ENCODE peak calls at places on chromosome 17, in five cellular contexts. One of them, this sample, is unnamed.

GRCh38 chr17:82080789-82081464 is 15.3 kb upstream of the DUS1L start:
- DNase-seq in WTC11: no peak
- DNase-seq in HepG2: no peak
- DNase-seq in GM12878: no peak
- DNase-seq in K562: no peak
- DNase-seq in this sample: no peak

GRCh38 chr17:520447-521167 is 168.0 kb upstream of the RPH3AL start:
- DNase-seq in WTC11: no peak
- DNase-seq in HepG2: no peak
- DNase-seq in GM12878: no peak
- DNase-seq in K562: no peak
- DNase-seq in this sample: no peak

GRCh38 chr17:8892338-8892690 is 24.8 kb upstream of the PIK3R6 start:
- DNase-seq in WTC11: no peak
- DNase-seq in HepG2: no peak
- DNase-seq in GM12878: peak; percentile 92
- DNase-seq in K562: no peak
- DNase-seq in this sample: no peak

GRCh38 chr17:44607836-44608690 is 48.2 kb upstream of the MEIOC start:
- DNase-seq in WTC11: peak; percentile 71
- DNase-seq in HepG2: peak; percentile 20
- DNase-seq in GM12878: no peak
- DNase-seq in K562: no peak
- DNase-seq in this sample: no peak

GRCh38 chr17:53719229-53719628 is 103.5 kb upstream of the KIF2B start:
- DNase-seq in WTC11: no peak
- DNase-seq in HepG2: no peak
- DNase-seq in GM12878: no peak
- DNase-seq in K562: no peak
- DNase-seq in this sample: no peak

GRCh38 chr17:17904171-17905035 is 67.6 kb upstream of the SREBF1 start:
- DNase-seq in WTC11: no peak
- DNase-seq in HepG2: peak; percentile 23
- DNase-seq in GM12878: no peak
- DNase-seq in K562: no peak
- DNase-seq in this sample: no peak

GRCh38 chr17:66518677-66519076 is 216.3 kb downstream of the PRKCA start:
- DNase-seq in WTC11: no peak
- DNase-seq in HepG2: no peak
- DNase-seq in GM12878: no peak
- DNase-seq in K562: no peak
- DNase-seq in this sample: no peak

GRCh38 chr17:66682293-66682692 is 152.6 kb upstream of the CACNG5 start:
- DNase-seq in WTC11: no peak
- DNase-seq in HepG2: no peak
- DNase-seq in GM12878: no peak
- DNase-seq in K562: no peak
- DNase-seq in this sample: no peak

GRCh38 chr17:4834621-4835020 is 1.5 kb downstream of the MINK1 start:
- DNase-seq in WTC11: no peak
- DNase-seq in HepG2: no peak
- DNase-seq in GM12878: no peak
- DNase-seq in K562: no peak
- DNase-seq in this sample: no peak

GRCh38 chr17:45282683-45283644 is 21.1 kb upstream of the SPATA32 start:
- DNase-seq in WTC11: no peak
- DNase-seq in HepG2: no peak
- DNase-seq in GM12878: no peak
- DNase-seq in K562: no peak
- DNase-seq in this sample: no peak

GRCh38 chr17:42050360-42051012 is at the start of gene C17orf113:
- DNase-seq in WTC11: peak; percentile 75
- DNase-seq in HepG2: peak; percentile 51
- DNase-seq in GM12878: no peak
- DNase-seq in K562: peak; percentile 91
- DNase-seq in this sample: peak; percentile 61

GRCh38 chr17:2591040-2591640 is 2.3 kb upstream of the PAFAH1B1 start:
- DNase-seq in WTC11: no peak
- DNase-seq in HepG2: no peak
- DNase-seq in GM12878: no peak
- DNase-seq in K562: no peak
- DNase-seq in this sample: no peak

GRCh38 chr17:41919165-41919817 is 540 bp upstream of the ACLY start:
- DNase-seq in WTC11: peak; percentile 67
- DNase-seq in HepG2: peak; percentile 65
- DNase-seq in GM12878: peak; percentile 75
- DNase-seq in K562: peak; percentile 73
- DNase-seq in this sample: no peak

GRCh38 chr17:38559025-38559879 is 46.5 kb downstream of the SRCIN1 start:
- DNase-seq in WTC11: peak; percentile 98
- DNase-seq in HepG2: peak; percentile 86
- DNase-seq in GM12878: peak; percentile 47
- DNase-seq in K562: peak; percentile 96
- DNase-seq in this sample: peak; percentile 96

GRCh38 chr17:76003915-76004314 is 3.3 kb downstream of the CDK3 start:
- DNase-seq in WTC11: no peak
- DNase-seq in HepG2: no peak
- DNase-seq in GM12878: no peak
- DNase-seq in K562: no peak
- DNase-seq in this sample: no peak

GRCh38 chr17:22273308-22273707 is 581.0 kb downstream of the KCNJ18 start:
- DNase-seq in WTC11: no peak
- DNase-seq in HepG2: no peak
- DNase-seq in GM12878: no peak
- DNase-seq in K562: no peak
- DNase-seq in this sample: no peak

GRCh38 chr17:21081967-21082366 is 39.2 kb upstream of the USP22 start:
- DNase-seq in WTC11: no peak
- DNase-seq in HepG2: no peak
- DNase-seq in GM12878: no peak
- DNase-seq in K562: peak; percentile 29
- DNase-seq in this sample: peak; percentile 57

GRCh38 chr17:59004338-59005111 is 102.2 kb downstream of the TRIM37 start:
- DNase-seq in WTC11: peak; percentile 78
- DNase-seq in HepG2: peak; percentile 58
- DNase-seq in GM12878: peak; percentile 48
- DNase-seq in K562: peak; percentile 60
- DNase-seq in this sample: peak; percentile 70

GRCh38 chr17:59007995-59008394 is 98.7 kb downstream of the TRIM37 start:
- DNase-seq in WTC11: no peak
- DNase-seq in HepG2: no peak
- DNase-seq in GM12878: no peak
- DNase-seq in K562: no peak
- DNase-seq in this sample: no peak

GRCh38 chr17:59008737-59009136 is 97.9 kb downstream of the TRIM37 start:
- DNase-seq in WTC11: no peak
- DNase-seq in HepG2: no peak
- DNase-seq in GM12878: no peak
- DNase-seq in K562: no peak
- DNase-seq in this sample: no peak

DNA sequence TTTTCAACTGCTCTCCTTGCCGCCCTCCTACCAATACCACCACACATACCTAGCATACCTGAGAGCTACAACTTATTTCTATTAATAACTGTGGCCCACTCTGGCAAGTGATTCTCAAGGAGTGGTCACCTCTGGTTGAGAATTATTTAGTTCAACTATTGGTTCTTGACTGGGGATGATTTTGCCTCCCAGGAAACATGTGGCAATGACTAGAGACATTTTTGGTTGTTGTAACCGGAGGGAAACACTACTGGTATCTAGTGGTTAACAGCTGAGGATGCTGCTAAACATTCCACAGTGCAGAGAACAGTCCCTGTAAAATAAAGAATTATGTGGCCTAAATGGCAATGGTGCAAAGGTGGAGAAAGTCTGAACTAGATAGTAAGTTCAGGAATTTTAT is 96.7 kb downstream of the TRIM37 start:
- DNase-seq in WTC11: no peak
- DNase-seq in HepG2: no peak
- DNase-seq in GM12878: no peak
- DNase-seq in K562: no peak
- DNase-seq in this sample: no peak
- TF ChIP-seq ESRRA in WTC11: no peak
- TF ChIP-seq ESRRA in HepG2: no peak
- TF ChIP-seq ESRRA in GM12878: no peak
- TF ChIP-seq ESRRA in K562: no peak
- TF ChIP-seq ESRRA in this sample: no peak

DNA sequence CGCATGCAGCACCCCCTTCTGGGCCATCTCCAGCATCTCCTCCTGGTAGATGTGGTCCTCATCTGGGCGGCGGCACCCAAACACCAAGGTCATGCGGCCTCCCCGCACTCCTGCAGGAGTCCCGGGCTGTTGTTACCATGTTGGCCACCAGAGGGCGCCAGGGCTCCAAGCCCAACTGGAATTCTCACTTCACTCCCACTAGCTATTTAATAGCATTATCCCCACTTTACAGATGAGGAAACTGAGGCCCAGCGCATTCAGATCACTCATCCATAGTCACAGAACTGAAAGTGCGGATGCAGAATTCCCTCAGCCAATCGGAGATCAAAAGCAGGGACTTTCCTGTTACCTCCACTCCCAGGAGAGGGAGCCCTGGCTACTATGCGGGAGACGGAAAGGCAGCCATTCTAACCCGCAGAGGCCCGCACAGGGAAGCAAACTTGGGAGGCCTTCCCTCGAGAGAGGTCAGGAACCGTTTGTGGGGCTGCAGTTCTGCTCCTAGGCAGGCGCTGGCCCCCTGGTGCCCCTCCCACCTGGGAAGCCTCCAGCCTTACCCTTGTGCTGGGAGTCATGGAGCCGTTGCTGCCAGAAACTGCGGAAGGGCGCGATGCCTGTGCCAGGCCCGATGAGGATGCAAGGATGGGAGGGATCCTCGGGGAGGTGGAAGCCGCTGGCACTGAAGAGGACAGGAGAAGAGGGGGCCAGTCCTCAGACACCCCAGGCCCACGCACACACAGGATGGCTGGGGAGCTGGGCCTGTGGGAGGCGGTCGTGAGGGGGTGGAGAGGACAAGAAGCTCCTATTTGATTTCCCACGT is 40.1 kb downstream of the NOS2 start:
- DNase-seq in WTC11: peak; percentile 87
- DNase-seq in HepG2: peak; percentile 32
- DNase-seq in GM12878: no peak
- DNase-seq in K562: peak; percentile 69
- DNase-seq in this sample: peak; percentile 45
- TF ChIP-seq ESRRA in WTC11: no peak
- TF ChIP-seq ESRRA in HepG2: no peak
- TF ChIP-seq ESRRA in GM12878: no peak
- TF ChIP-seq ESRRA in K562: peak; percentile 81
- TF ChIP-seq ESRRA in this sample: no peak

GRCh38 chr17:51259574-51260236 is at the start of gene MBTD1:
- DNase-seq in WTC11: peak; percentile 94
- DNase-seq in HepG2: peak; percentile 98
- DNase-seq in GM12878: no peak
- DNase-seq in K562: peak; percentile 90
- DNase-seq in this sample: peak; percentile 99

GRCh38 chr17:51257150-51258081 is 2.4 kb downstream of the MBTD1 start:
- DNase-seq in WTC11: no peak
- DNase-seq in HepG2: no peak
- DNase-seq in GM12878: no peak
- DNase-seq in K562: no peak
- DNase-seq in this sample: no peak

GRCh38 chr17:51256101-51256500 is 3.7 kb downstream of the MBTD1 start:
- DNase-seq in WTC11: no peak
- DNase-seq in HepG2: peak; percentile 46
- DNase-seq in GM12878: no peak
- DNase-seq in K562: no peak
- DNase-seq in this sample: no peak

GRCh38 chr17:51258756-51259573 is 884 bp downstream of the MBTD1 start:
- DNase-seq in WTC11: peak; percentile 31
- DNase-seq in HepG2: peak; percentile 39
- DNase-seq in GM12878: no peak
- DNase-seq in K562: peak; percentile 41
- DNase-seq in this sample: peak; percentile 23

DNA sequence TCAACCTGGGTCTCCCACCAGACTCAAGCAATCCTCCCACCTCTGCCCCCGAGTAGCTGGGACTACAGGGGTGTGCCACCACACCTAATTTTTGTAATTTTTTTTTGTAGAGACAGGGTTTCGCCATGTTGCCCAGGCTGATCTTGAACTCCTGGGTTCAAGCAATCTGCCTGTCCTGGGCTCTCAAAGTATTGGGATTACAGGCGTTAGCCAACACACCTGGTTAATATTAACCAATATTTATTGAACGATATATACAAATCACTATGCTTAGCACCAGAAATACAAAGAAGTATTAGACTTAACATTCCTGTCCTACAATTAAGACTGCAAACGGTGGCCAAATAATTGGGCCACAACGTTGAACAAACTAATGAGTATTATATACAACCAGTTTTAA is 4.2 kb downstream of the MBTD1 start:
- DNase-seq in WTC11: no peak
- DNase-seq in HepG2: no peak
- DNase-seq in GM12878: no peak
- DNase-seq in K562: no peak
- DNase-seq in this sample: no peak
- TF ChIP-seq ESRRA in WTC11: no peak
- TF ChIP-seq ESRRA in HepG2: no peak
- TF ChIP-seq ESRRA in GM12878: no peak
- TF ChIP-seq ESRRA in K562: no peak
- TF ChIP-seq ESRRA in this sample: no peak

GRCh38 chr17:79755591-79755990 is 22.4 kb upstream of the CBX2 start:
- DNase-seq in WTC11: no peak
- DNase-seq in HepG2: no peak
- DNase-seq in GM12878: no peak
- DNase-seq in K562: no peak
- DNase-seq in this sample: no peak

GRCh38 chr17:79758260-79758659 is 19.7 kb upstream of the CBX2 start:
- DNase-seq in WTC11: no peak
- DNase-seq in HepG2: no peak
- DNase-seq in GM12878: no peak
- DNase-seq in K562: no peak
- DNase-seq in this sample: no peak

GRCh38 chr17:79760197-79760906 is 17.6 kb upstream of the CBX2 start:
- DNase-seq in WTC11: no peak
- DNase-seq in HepG2: peak; percentile 86
- DNase-seq in GM12878: no peak
- DNase-seq in K562: no peak
- DNase-seq in this sample: no peak

GRCh38 chr17:79754359-79754758 is 23.6 kb upstream of the CBX2 start:
- DNase-seq in WTC11: no peak
- DNase-seq in HepG2: no peak
- DNase-seq in GM12878: no peak
- DNase-seq in K562: no peak
- DNase-seq in this sample: no peak

DNA sequence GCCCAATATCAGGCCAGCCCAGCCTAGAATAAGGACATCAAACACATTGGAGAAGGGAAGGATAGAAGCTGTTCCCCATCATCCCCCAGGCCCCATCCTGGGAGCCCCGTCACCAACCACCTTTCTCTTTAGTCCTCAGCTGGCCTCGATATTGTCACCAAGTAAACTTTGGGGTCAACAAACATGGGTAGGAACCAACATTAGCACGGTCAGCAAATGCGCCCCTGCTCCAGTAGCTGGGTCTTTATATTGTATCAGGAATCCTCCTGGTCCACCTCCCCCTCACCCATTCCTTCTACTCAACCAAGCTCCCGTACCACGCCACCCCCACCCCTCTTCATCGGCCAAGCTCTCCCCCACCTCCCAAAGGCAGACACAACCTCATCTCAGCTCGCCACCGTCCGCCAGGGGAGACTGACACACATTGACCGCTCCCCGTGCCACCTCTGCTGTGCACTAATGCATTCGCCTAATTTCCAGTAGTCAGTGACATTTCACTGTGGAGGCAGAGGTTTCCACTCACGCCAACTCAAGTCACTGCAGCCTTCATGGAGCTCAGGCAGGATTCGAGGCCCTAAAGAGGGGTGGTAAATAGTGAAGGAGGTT is 20.7 kb upstream of the CBX2 start:
- DNase-seq in WTC11: no peak
- DNase-seq in HepG2: no peak
- DNase-seq in GM12878: no peak
- DNase-seq in K562: no peak
- DNase-seq in this sample: no peak
- TF ChIP-seq ESRRA in WTC11: no peak
- TF ChIP-seq ESRRA in HepG2: no peak
- TF ChIP-seq ESRRA in GM12878: no peak
- TF ChIP-seq ESRRA in K562: no peak
- TF ChIP-seq ESRRA in this sample: no peak